ENCODE peak calls at places on chromosomes 16 and 17, in seven cellular contexts. M is CD8-positive, alpha-beta T cell; C is nephron progenitor cell; W is mammary epithelial cell; O is hepatocyte; J is brain microvascular endothelial cell; L is sigmoid colon. P is an unnamed sample.

GRCh38 chr16:84299734-84300440 is 5.2 kb downstream of the WFDC1 start:
- DNase-seq in M (no peak), C (no peak), W (no peak), O (no peak), J (no peak), L (peak), P (no peak)

GRCh38 chr16:85080923-85081498 is 31.3 kb downstream of the CIBAR2 start:
- DNase-seq in M (no peak), C (no peak), W (no peak), O (no peak), J (no peak), L (no peak), P (no peak)

GRCh38 chr17:42632949-42633444 is 23.5 kb downstream of the TUBG1 start:
- DNase-seq in M (no peak), C (no peak), W (no peak), O (peak), J (no peak), L (no peak), P (no peak)

GRCh38 chr17:14303343-14304221 is 2.7 kb downstream of the HS3ST3B1 start:
- DNase-seq in M (peak), C (peak), W (no peak), O (no peak), J (no peak), L (no peak), P (no peak)

GRCh38 chr16:8758022-8758421 is 39.4 kb downstream of the TMEM186 start:
- DNase-seq in M (no peak), C (no peak), W (no peak), O (no peak), J (no peak), L (no peak), P (no peak)

GRCh38 chr17:62631936-62632924 is 4.8 kb downstream of the MRC2 start:
- DNase-seq in M (no peak), C (no peak), W (no peak), O (no peak), J (no peak), L (peak), P (no peak)

GRCh38 chr17:51144266-51145022 is 8.9 kb upstream of the NME1 start:
- DNase-seq in M (no peak), C (no peak), W (no peak), O (no peak), J (no peak), L (no peak), P (no peak)

GRCh38 chr17:2964831-2965230 is 98.6 kb downstream of the OR1D5 start:
- DNase-seq in M (peak), C (no peak), W (no peak), O (no peak), J (no peak), L (no peak), P (no peak)

GRCh38 chr16:58651965-58652348 is 22.3 kb upstream of the CNOT1 start:
- DNase-seq in M (no peak), C (no peak), W (peak), O (no peak), J (peak), L (no peak), P (no peak)

GRCh38 chr16:13923703-13924298 is 3.8 kb downstream of the ERCC4 start:
- DNase-seq in M (no peak), C (no peak), W (peak), O (peak), J (no peak), L (no peak), P (no peak)
- TF ChIP-seq CTCF in M (peak), C (peak), W (peak), O (peak), J (peak), L (peak), P (peak)

GRCh38 chr16:10616744-10617640 is 36.6 kb upstream of the EMP2 start:
- DNase-seq in M (no peak), C (peak), W (peak), O (peak), J (peak), L (peak), P (no peak)
- TF ChIP-seq CTCF in M (no peak), C (no peak), W (peak), O (no peak), J (peak), L (no peak), P (no peak)

DNA sequence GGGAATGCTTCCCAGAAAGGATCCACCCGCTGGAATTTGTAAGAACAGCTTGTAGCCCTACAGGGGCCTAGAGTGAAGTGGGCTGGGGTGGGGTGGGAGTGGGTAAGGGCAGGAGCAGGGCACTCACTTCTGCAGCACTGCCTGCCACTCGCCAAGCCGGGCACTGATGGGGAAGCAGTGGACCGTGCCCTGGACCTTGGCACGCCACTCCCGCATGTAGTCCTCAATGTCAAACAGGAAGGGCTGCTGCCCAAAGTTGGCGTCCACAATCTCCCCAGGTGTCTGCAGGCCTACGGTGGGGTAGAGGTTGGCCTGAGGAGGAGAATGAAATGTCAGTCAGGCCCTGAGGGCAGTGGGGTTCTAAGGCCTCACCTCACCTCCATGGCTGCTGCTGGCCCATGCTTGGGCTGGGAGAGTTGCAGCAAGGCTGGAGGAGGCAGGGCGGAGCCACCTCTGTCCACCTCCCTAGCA is 15.7 kb upstream of the GFOD2 start:
- DNase-seq in M (no peak), C (no peak), W (no peak), O (no peak), J (no peak), L (no peak), P (no peak)
- TF ChIP-seq CTCF in M (no peak), C (no peak), W (no peak), O (no peak), J (no peak), L (no peak), P (no peak)

GRCh38 chr17:9339958-9340357 is 235.7 kb downstream of the STX8 start:
- DNase-seq in M (no peak), C (no peak), W (no peak), O (no peak), J (no peak), L (no peak), P (no peak)
- TF ChIP-seq CTCF in M (no peak), C (no peak), W (no peak), O (no peak), J (no peak), L (no peak), P (no peak)

DNA sequence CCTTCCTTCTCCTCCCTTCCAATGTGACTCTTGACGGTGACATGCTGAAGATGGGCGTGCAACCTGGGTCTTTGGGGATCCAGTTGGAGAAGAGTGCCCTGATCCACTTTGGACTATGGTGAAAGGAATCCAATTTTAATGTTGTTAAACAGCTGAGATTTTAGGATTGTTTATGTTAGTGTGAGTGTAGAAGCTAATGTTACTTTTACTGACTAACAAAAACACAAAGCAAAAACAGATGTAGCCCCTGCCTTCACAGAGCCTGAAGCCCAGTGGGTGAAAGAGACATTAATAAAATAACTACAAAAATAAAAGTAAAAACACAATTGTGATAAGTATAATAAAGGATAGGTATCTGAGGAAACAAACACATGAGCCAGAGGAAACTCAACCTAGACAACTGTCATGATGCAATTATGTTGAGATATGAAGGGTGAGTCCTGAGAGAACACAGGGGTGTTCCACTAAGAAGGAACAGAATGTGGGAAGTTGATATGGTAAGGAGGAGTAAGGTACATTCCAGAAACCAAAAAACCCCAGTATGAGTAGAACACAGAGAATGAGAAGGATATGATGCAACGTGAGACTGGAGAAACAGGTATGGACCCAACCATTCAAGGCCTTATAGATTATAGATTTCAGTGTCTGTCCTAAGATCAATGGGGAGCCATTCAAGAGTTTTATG is 115.1 kb upstream of the PMFBP1 start:
- DNase-seq in M (no peak), C (no peak), W (peak), O (no peak), J (no peak), L (no peak), P (no peak)
- TF ChIP-seq CTCF in M (no peak), C (no peak), W (no peak), O (no peak), J (no peak), L (no peak), P (no peak)

GRCh38 chr17:49459401-49459984 is 35.6 kb upstream of the NGFR start:
- DNase-seq in M (no peak), C (no peak), W (no peak), O (no peak), J (no peak), L (no peak), P (no peak)
- TF ChIP-seq CTCF in M (no peak), C (no peak), W (no peak), O (no peak), J (no peak), L (no peak), P (no peak)

GRCh38 chr17:7004398-7005253 is 7.8 kb upstream of the RNASEK start:
- DNase-seq in M (no peak), C (no peak), W (peak), O (peak), J (peak), L (no peak), P (no peak)
- TF ChIP-seq CTCF in M (peak), C (peak), W (peak), O (peak), J (peak), L (peak), P (peak)

P was measured in progenitor cell of endocrine pancreas.